ENCODE peak calls at places on chromosomes 11 and 22, in five cellular contexts. One of them, this sample, is unnamed.

GRCh38 chr11:61152816-61153592 is 8.2 kb downstream of the VPS37C start:
- DNase-seq in activated gamma-delta T cell treated with Interleukin-2 at 50 U/mL for 16 hours: no peak
- DNase-seq in fibroblast of pulmonary artery: peak
- DNase-seq in SW 1271: peak
- DNase-seq in effector memory CD4-positive, alpha-beta T cell: no peak
- DNase-seq in this sample: no peak

GRCh38 chr11:1783725-1784529 is 20.2 kb upstream of the CTSD start:
- DNase-seq in SW 1271: no peak
- DNase-seq in activated gamma-delta T cell treated with Interleukin-2 at 50 U/mL for 16 hours: no peak
- DNase-seq in effector memory CD4-positive, alpha-beta T cell: no peak
- DNase-seq in fibroblast of pulmonary artery: no peak
- DNase-seq in this sample: no peak

GRCh38 chr11:35994421-35994820 is 50.6 kb downstream of the LDLRAD3 start:
- DNase-seq in SW 1271: no peak
- DNase-seq in effector memory CD4-positive, alpha-beta T cell: no peak
- DNase-seq in fibroblast of pulmonary artery: no peak
- DNase-seq in activated gamma-delta T cell treated with Interleukin-2 at 50 U/mL for 16 hours: no peak
- DNase-seq in this sample: no peak

GRCh38 chr11:20353829-20354434 is 9.6 kb upstream of the HTATIP2 start:
- DNase-seq in effector memory CD4-positive, alpha-beta T cell: no peak
- DNase-seq in activated gamma-delta T cell treated with Interleukin-2 at 50 U/mL for 16 hours: no peak
- DNase-seq in SW 1271: peak
- DNase-seq in fibroblast of pulmonary artery: peak
- DNase-seq in this sample: no peak

GRCh38 chr11:115699733-115700132 is 195.5 kb upstream of the CADM1 start:
- DNase-seq in SW 1271: no peak
- DNase-seq in effector memory CD4-positive, alpha-beta T cell: no peak
- DNase-seq in fibroblast of pulmonary artery: no peak
- DNase-seq in activated gamma-delta T cell treated with Interleukin-2 at 50 U/mL for 16 hours: no peak
- DNase-seq in this sample: no peak

GRCh38 chr11:534592-535518 is 521 bp downstream of the HRAS start:
- DNase-seq in activated gamma-delta T cell treated with Interleukin-2 at 50 U/mL for 16 hours: no peak
- DNase-seq in effector memory CD4-positive, alpha-beta T cell: no peak
- DNase-seq in SW 1271: no peak
- DNase-seq in fibroblast of pulmonary artery: no peak
- DNase-seq in this sample: no peak

GRCh38 chr11:113349528-113349927 is 35.1 kb downstream of the TTC12 start:
- DNase-seq in fibroblast of pulmonary artery: no peak
- DNase-seq in SW 1271: no peak
- DNase-seq in effector memory CD4-positive, alpha-beta T cell: no peak
- DNase-seq in activated gamma-delta T cell treated with Interleukin-2 at 50 U/mL for 16 hours: no peak
- DNase-seq in this sample: no peak

GRCh38 chr11:64863381-64864060 is 14.9 kb downstream of the EHD1 start:
- DNase-seq in activated gamma-delta T cell treated with Interleukin-2 at 50 U/mL for 16 hours: no peak
- DNase-seq in fibroblast of pulmonary artery: no peak
- DNase-seq in SW 1271: no peak
- DNase-seq in effector memory CD4-positive, alpha-beta T cell: no peak
- DNase-seq in this sample: no peak

GRCh38 chr11:68411501-68411991 is 49.0 kb upstream of the PPP6R3 start:
- DNase-seq in fibroblast of pulmonary artery: no peak
- DNase-seq in effector memory CD4-positive, alpha-beta T cell: no peak
- DNase-seq in activated gamma-delta T cell treated with Interleukin-2 at 50 U/mL for 16 hours: no peak
- DNase-seq in SW 1271: no peak
- DNase-seq in this sample: no peak

GRCh38 chr11:69101100-69101791 is 52.5 kb downstream of the TPCN2 start:
- DNase-seq in effector memory CD4-positive, alpha-beta T cell: peak
- DNase-seq in SW 1271: peak
- DNase-seq in fibroblast of pulmonary artery: peak
- DNase-seq in activated gamma-delta T cell treated with Interleukin-2 at 50 U/mL for 16 hours: peak
- DNase-seq in this sample: no peak

GRCh38 chr11:77152846-77153245 is 24.8 kb downstream of the MYO7A start:
- DNase-seq in SW 1271: no peak
- DNase-seq in fibroblast of pulmonary artery: peak
- DNase-seq in effector memory CD4-positive, alpha-beta T cell: no peak
- DNase-seq in activated gamma-delta T cell treated with Interleukin-2 at 50 U/mL for 16 hours: no peak
- DNase-seq in this sample: no peak

GRCh38 chr11:96162816-96163499 is 180.0 kb downstream of the MAML2 start:
- DNase-seq in activated gamma-delta T cell treated with Interleukin-2 at 50 U/mL for 16 hours: no peak
- DNase-seq in effector memory CD4-positive, alpha-beta T cell: no peak
- DNase-seq in fibroblast of pulmonary artery: peak
- DNase-seq in SW 1271: no peak
- DNase-seq in this sample: peak

GRCh38 chr11:22456993-22457748 is 119.0 kb downstream of the SLC17A6 start:
- DNase-seq in activated gamma-delta T cell treated with Interleukin-2 at 50 U/mL for 16 hours: no peak
- DNase-seq in fibroblast of pulmonary artery: no peak
- DNase-seq in effector memory CD4-positive, alpha-beta T cell: no peak
- DNase-seq in SW 1271: no peak
- DNase-seq in this sample: no peak

GRCh38 chr11:123806249-123806648 is at the start of gene OR6M1:
- DNase-seq in fibroblast of pulmonary artery: no peak
- DNase-seq in effector memory CD4-positive, alpha-beta T cell: no peak
- DNase-seq in activated gamma-delta T cell treated with Interleukin-2 at 50 U/mL for 16 hours: no peak
- DNase-seq in SW 1271: no peak
- DNase-seq in this sample: no peak

GRCh38 chr22:26689553-26690301 is 32.3 kb downstream of the MIAT start:
- DNase-seq in fibroblast of pulmonary artery: peak
- DNase-seq in SW 1271: no peak
- DNase-seq in activated gamma-delta T cell treated with Interleukin-2 at 50 U/mL for 16 hours: no peak
- DNase-seq in effector memory CD4-positive, alpha-beta T cell: no peak
- DNase-seq in this sample: no peak

GRCh38 chr11:119759324-119759723 is 30.3 kb upstream of the NECTIN1 start:
- DNase-seq in SW 1271: peak
- DNase-seq in fibroblast of pulmonary artery: no peak
- DNase-seq in effector memory CD4-positive, alpha-beta T cell: no peak
- DNase-seq in activated gamma-delta T cell treated with Interleukin-2 at 50 U/mL for 16 hours: no peak
- DNase-seq in this sample: no peak

GRCh38 chr11:106281455-106282173 is 204.2 kb downstream of the AASDHPPT start:
- DNase-seq in activated gamma-delta T cell treated with Interleukin-2 at 50 U/mL for 16 hours: no peak
- DNase-seq in SW 1271: peak
- DNase-seq in fibroblast of pulmonary artery: peak
- DNase-seq in effector memory CD4-positive, alpha-beta T cell: no peak
- DNase-seq in this sample: no peak

GRCh38 chr11:494761-495536 is 12.1 kb downstream of the RNH1 start:
- DNase-seq in effector memory CD4-positive, alpha-beta T cell: no peak
- DNase-seq in fibroblast of pulmonary artery: no peak
- DNase-seq in activated gamma-delta T cell treated with Interleukin-2 at 50 U/mL for 16 hours: no peak
- DNase-seq in SW 1271: no peak
- DNase-seq in this sample: no peak

GRCh38 chr22:18947905-18948304 is 11.8 kb upstream of the PRODH start:
- DNase-seq in SW 1271: no peak
- DNase-seq in activated gamma-delta T cell treated with Interleukin-2 at 50 U/mL for 16 hours: no peak
- DNase-seq in fibroblast of pulmonary artery: no peak
- DNase-seq in effector memory CD4-positive, alpha-beta T cell: no peak
- DNase-seq in this sample: no peak

GRCh38 chr11:2805388-2806057 is 80.1 kb downstream of the CDKN1C start:
- DNase-seq in SW 1271: no peak
- DNase-seq in effector memory CD4-positive, alpha-beta T cell: no peak
- DNase-seq in fibroblast of pulmonary artery: no peak
- DNase-seq in activated gamma-delta T cell treated with Interleukin-2 at 50 U/mL for 16 hours: no peak
- DNase-seq in this sample: no peak

GRCh38 chr11:36222755-36223635 is 66.2 kb downstream of the COMMD9 start:
- DNase-seq in effector memory CD4-positive, alpha-beta T cell: no peak
- DNase-seq in activated gamma-delta T cell treated with Interleukin-2 at 50 U/mL for 16 hours: no peak
- DNase-seq in fibroblast of pulmonary artery: peak
- DNase-seq in SW 1271: no peak
- DNase-seq in this sample: no peak

GRCh38 chr11:17511571-17511970 is 32.6 kb downstream of the USH1C start:
- DNase-seq in activated gamma-delta T cell treated with Interleukin-2 at 50 U/mL for 16 hours: no peak
- DNase-seq in fibroblast of pulmonary artery: no peak
- DNase-seq in SW 1271: no peak
- DNase-seq in effector memory CD4-positive, alpha-beta T cell: no peak
- DNase-seq in this sample: no peak

GRCh38 chr11:119066481-119066880 is 1.1 kb upstream of the VPS11 start:
- DNase-seq in fibroblast of pulmonary artery: no peak
- DNase-seq in SW 1271: no peak
- DNase-seq in activated gamma-delta T cell treated with Interleukin-2 at 50 U/mL for 16 hours: no peak
- DNase-seq in effector memory CD4-positive, alpha-beta T cell: no peak
- DNase-seq in this sample: no peak

GRCh38 chr11:119101367-119101758 is 290 bp downstream of the DPAGT1 start:
- DNase-seq in activated gamma-delta T cell treated with Interleukin-2 at 50 U/mL for 16 hours: no peak
- DNase-seq in fibroblast of pulmonary artery: no peak
- DNase-seq in SW 1271: peak
- DNase-seq in effector memory CD4-positive, alpha-beta T cell: no peak
- DNase-seq in this sample: no peak

GRCh38 chr22:30392661-30393321 is 4.0 kb upstream of the SEC14L2 start:
- DNase-seq in effector memory CD4-positive, alpha-beta T cell: no peak
- DNase-seq in activated gamma-delta T cell treated with Interleukin-2 at 50 U/mL for 16 hours: no peak
- DNase-seq in SW 1271: no peak
- DNase-seq in fibroblast of pulmonary artery: no peak
- DNase-seq in this sample: no peak

GRCh38 chr11:65661599-65662246 is 993 bp downstream of the RELA start:
- DNase-seq in effector memory CD4-positive, alpha-beta T cell: no peak
- DNase-seq in activated gamma-delta T cell treated with Interleukin-2 at 50 U/mL for 16 hours: no peak
- DNase-seq in SW 1271: no peak
- DNase-seq in fibroblast of pulmonary artery: no peak
- DNase-seq in this sample: no peak

GRCh38 chr22:39999144-39999757 is 4.5 kb downstream of the FAM83F start:
- DNase-seq in activated gamma-delta T cell treated with Interleukin-2 at 50 U/mL for 16 hours: no peak
- DNase-seq in fibroblast of pulmonary artery: peak
- DNase-seq in SW 1271: no peak
- DNase-seq in effector memory CD4-positive, alpha-beta T cell: no peak
- DNase-seq in this sample: no peak

GRCh38 chr11:121253951-121254350 is 38.6 kb upstream of the SC5D start:
- DNase-seq in fibroblast of pulmonary artery: no peak
- DNase-seq in SW 1271: no peak
- DNase-seq in effector memory CD4-positive, alpha-beta T cell: no peak
- DNase-seq in activated gamma-delta T cell treated with Interleukin-2 at 50 U/mL for 16 hours: no peak
- DNase-seq in this sample: no peak

This sample was measured in smooth muscle cell of the brain vasculature.